ENCODE peak calls at places on chromosome 19, in nine cellular contexts. E, Y, N, M, H, V, W, O and U are unnamed samples.

GRCh38 chr19:2334986-2335846 is 6.7 kb downstream of the SPPL2B start:
- DNase-seq in E (no peak), Y (no peak), N (peak; percentile 66), M (no peak), H (no peak), V (no peak), W (peak; percentile 13), O (no peak), U (peak; percentile 80)

GRCh38 chr19:13008926-13009787 is 13.9 kb downstream of the NFIX start:
- DNase-seq in E (no peak), Y (no peak), N (peak; percentile 55), M (no peak), H (peak; percentile 48), V (no peak), W (no peak), O (no peak), U (peak; percentile 89)

GRCh38 chr19:38657633-38658222 is 10.3 kb downstream of the ACTN4 start:
- DNase-seq in E (no peak), Y (no peak), N (peak; percentile 98), M (no peak), H (peak; percentile 90), V (no peak), W (peak; percentile 76), O (peak; percentile 92), U (no peak)

GRCh38 chr19:23075031-23075733 is 41.6 kb upstream of the ZNF730 start:
- DNase-seq in E (peak; percentile 57), Y (no peak), N (peak; percentile 46), M (peak; percentile 51), H (peak; percentile 74), V (no peak), W (peak; percentile 65), O (peak; percentile 43), U (peak; percentile 94)

GRCh38 chr19:47111682-47112165 is 1.9 kb downstream of the ZC3H4 start:
- DNase-seq in E (no peak), Y (no peak), N (peak; percentile 18), M (no peak), H (no peak), V (no peak), W (no peak), O (no peak), U (no peak)

GRCh38 chr19:17847538-17848366 is at the start of gene JAK3:
- DNase-seq in E (peak; percentile 54), Y (peak; percentile 79), N (peak; percentile 87), M (peak; percentile 65), H (peak; percentile 51), V (no peak), W (peak; percentile 89), O (no peak), U (peak; percentile 99)

GRCh38 chr19:2255982-2256685 is at the start of gene JSRP1:
- DNase-seq in E (no peak), Y (no peak), N (no peak), M (no peak), H (no peak), V (no peak), W (no peak), O (no peak), U (peak; percentile 76)

GRCh38 chr19:49820125-49820524 is 2.0 kb downstream of the MED25 start:
- DNase-seq in E (no peak), Y (no peak), N (no peak), M (no peak), H (no peak), V (no peak), W (no peak), O (no peak), U (no peak)

GRCh38 chr19:38932425-38933179 is 1.9 kb downstream of the MRPS12 start:
- DNase-seq in E (no peak), Y (no peak), N (peak; percentile 65), M (no peak), H (peak; percentile 57), V (no peak), W (peak; percentile 46), O (peak; percentile 7), U (peak; percentile 64)

GRCh38 chr19:17654993-17655392 is 33.2 kb downstream of the UNC13A start:
- DNase-seq in E (no peak), Y (no peak), N (no peak), M (no peak), H (no peak), V (no peak), W (no peak), O (no peak), U (peak; percentile 88)

GRCh38 chr19:55594996-55595530 is 4.3 kb downstream of the FIZ1 start:
- DNase-seq in E (no peak), Y (no peak), N (no peak), M (no peak), H (no peak), V (no peak), W (no peak), O (no peak), U (no peak)

GRCh38 chr19:7734220-7735203 is 2.6 kb upstream of the CLEC4G start:
- DNase-seq in E (no peak), Y (no peak), N (peak; percentile 37), M (no peak), H (peak; percentile 21), V (no peak), W (peak; percentile 29), O (no peak), U (no peak)

GRCh38 chr19:36797786-36798108 is 25.1 kb upstream of the ZNF850 start:
- DNase-seq in E (no peak), Y (no peak), N (no peak), M (no peak), H (no peak), V (no peak), W (no peak), O (no peak), U (no peak)

DNA sequence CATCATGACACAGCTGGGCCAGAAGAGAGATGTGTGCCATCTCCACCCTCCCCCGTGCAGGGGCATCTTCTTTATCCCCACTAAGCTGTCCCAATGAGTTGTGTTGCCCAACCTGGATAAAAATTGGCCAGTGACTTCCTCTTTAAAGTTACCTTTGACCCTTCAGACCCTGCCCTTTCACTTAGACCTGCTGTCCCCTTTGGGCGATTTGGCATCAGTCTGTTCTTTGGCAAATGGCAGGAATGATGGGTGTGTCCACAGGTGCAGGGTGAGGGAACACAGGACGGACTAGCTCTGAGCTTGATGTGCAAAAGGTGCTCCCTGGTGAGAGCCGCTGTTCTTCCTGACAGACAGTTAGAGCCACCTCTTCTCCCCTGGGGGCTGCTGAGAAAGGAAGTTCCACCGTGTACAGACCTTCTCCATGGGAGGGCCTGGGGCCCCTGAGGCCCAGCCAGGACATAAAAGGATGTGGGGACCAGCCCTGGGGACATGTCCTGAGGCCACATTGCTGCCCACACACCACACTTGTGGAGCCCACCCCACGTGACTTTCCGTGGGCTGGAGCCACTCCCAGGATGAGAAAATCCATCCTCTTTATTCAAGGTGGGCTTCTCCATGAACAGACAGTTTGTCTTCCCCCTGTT is 1.7 kb downstream of the CYP4F8 start:
- DNase-seq in E (no peak), Y (no peak), N (no peak), M (no peak), H (no peak), V (no peak), W (no peak), O (no peak), U (no peak)
- H3K4me3 ChIP-seq in E (no peak overlapping the region), Y (no peak overlapping the region), N (no peak overlapping the region), M (no peak overlapping the region), H (no peak overlapping the region), V (no peak overlapping the region), W (no peak overlapping the region), O (no peak overlapping the region), U (no peak overlapping the region)

GRCh38 chr19:11378319-11379189 is 4.1 kb downstream of the SWSAP1 start:
- DNase-seq in E (peak; percentile 44), Y (no peak), N (peak; percentile 93), M (peak; percentile 64), H (peak; percentile 90), V (no peak), W (peak; percentile 68), O (no peak), U (peak; percentile 85)

GRCh38 chr19:11381535-11382369 is 2.4 kb downstream of the EPOR start:
- DNase-seq in E (peak; percentile 76), Y (peak; percentile 78), N (peak; percentile 95), M (peak; percentile 79), H (peak; percentile 93), V (no peak), W (peak; percentile 71), O (no peak), U (peak; percentile 94)

GRCh38 chr19:11380653-11381534 is 3.2 kb downstream of the EPOR start:
- DNase-seq in E (peak; percentile 96), Y (peak; percentile 96), N (peak; percentile 97), M (peak; percentile 95), H (peak; percentile 93), V (peak; percentile 88), W (peak; percentile 96), O (peak; percentile 81), U (peak; percentile 98)

GRCh38 chr19:11377756-11378155 is 3.3 kb downstream of the SWSAP1 start:
- DNase-seq in E (no peak), Y (no peak), N (peak; percentile 77), M (no peak), H (peak; percentile 65), V (no peak), W (peak; percentile 37), O (no peak), U (no peak)

GRCh38 chr19:11379857-11380350 is 4.2 kb downstream of the EPOR start:
- DNase-seq in E (no peak), Y (no peak), N (no peak), M (no peak), H (no peak), V (no peak), W (no peak), O (no peak), U (peak; percentile 3)
- H3K4me3 ChIP-seq in E (peak overlapping the region; percentile 73), Y (peak overlapping the region; percentile 67), N (no peak overlapping the region), M (peak overlapping the region; percentile 76), H (peak overlapping the region; percentile 74), V (no peak overlapping the region), W (no peak overlapping the region), O (no peak overlapping the region), U (peak overlapping the region; percentile 73)

DNA sequence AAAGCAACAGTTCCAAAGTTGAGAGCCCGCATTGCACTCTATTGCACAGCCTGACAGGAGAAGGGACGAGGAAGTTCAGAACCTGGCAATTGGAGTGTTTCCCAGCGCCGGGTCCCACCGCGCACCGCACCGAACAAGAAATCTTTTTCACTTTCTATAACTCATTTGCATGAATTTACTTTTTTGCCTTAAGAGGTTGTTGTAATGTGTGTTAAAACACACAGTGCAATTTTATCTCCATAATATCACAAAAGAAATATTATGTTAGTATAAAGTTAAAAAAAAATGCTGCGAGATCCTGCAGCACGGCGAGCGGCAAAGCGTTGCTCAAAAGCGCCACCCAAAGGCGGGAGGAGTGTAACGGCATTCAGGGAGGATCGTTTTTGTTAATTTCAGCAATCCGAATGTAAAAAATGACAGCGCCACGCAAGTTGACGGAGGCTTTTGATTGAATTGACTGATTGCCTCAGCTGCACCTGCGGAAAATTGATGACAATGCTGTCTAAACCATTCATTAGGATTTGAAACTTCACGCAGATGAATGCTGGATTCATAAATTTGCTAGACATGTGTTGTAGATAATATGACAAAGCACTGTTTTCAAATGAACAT is 303.6 kb upstream of the ZNF507 start:
- DNase-seq in E (peak; percentile 27), Y (no peak), N (peak; percentile 72), M (no peak), H (peak; percentile 31), V (no peak), W (peak; percentile 4), O (no peak), U (peak; percentile 68)
- H3K4me3 ChIP-seq in E (peak overlapping the region; percentile 52), Y (no peak overlapping the region), N (peak overlapping the region; percentile 30), M (peak overlapping the region; percentile 49), H (no peak overlapping the region), V (no peak overlapping the region), W (peak overlapping the region; percentile 68), O (peak overlapping the region; percentile 15), U (peak overlapping the region; percentile 27)

DNA sequence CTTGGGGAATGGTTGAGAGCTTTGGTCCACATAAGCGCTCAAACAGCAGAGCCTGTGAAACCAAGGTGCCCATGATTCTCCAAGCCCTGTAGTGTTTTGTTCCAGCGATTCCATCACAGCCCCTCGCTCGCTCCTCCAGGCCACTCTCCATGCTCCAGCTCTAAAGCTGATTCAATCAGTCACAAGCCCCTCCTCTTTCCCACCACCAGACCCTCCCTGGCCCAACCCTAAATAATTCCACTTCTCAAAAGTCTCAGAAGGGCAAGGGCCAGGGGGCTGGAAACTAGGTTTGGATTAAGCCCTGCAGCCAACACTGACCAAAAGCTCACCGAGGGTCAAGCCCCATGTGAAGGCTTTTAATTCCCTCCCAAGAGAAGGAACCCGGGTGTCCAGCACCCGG is 1.5 kb downstream of the ZNF296 start:
- DNase-seq in E (no peak), Y (no peak), N (no peak), M (no peak), H (no peak), V (no peak), W (no peak), O (no peak), U (peak; percentile 83)
- H3K4me3 ChIP-seq in E (peak overlapping the region; percentile 66), Y (no peak overlapping the region), N (no peak overlapping the region), M (peak overlapping the region; percentile 76), H (no peak overlapping the region), V (peak overlapping the region; percentile 71), W (no peak overlapping the region), O (no peak overlapping the region), U (peak overlapping the region; percentile 86)